ENCODE peak calls at places on chromosome 11, in four cellular contexts. Y is fibroblast of mammary gland, Z is GM10248, D is HFFc6. O is an unnamed sample.

GRCh38 chr11:65558785-65559509 is 788 bp upstream of the LTBP3 start:
- DNase-seq in Y (no peak), Z (no peak), D (no peak), O (no peak)

GRCh38 chr11:76524919-76525318 is 80.1 kb downstream of the EMSY start:
- DNase-seq in Y (peak), Z (no peak), D (peak), O (no peak)

GRCh38 chr11:33633251-33634003 is 67.2 kb downstream of the C11orf91 start:
- DNase-seq in Y (peak), Z (no peak), D (peak), O (no peak)

GRCh38 chr11:26730711-26731460 is 9.0 kb upstream of the SLC5A12 start:
- DNase-seq in Y (peak), Z (no peak), D (peak), O (no peak)

GRCh38 chr11:129191649-129192048 is 476 bp downstream of the ARHGAP32 start:
- DNase-seq in Y (no peak), Z (no peak), D (no peak), O (no peak)

GRCh38 chr11:58958500-58958899 is 19.2 kb downstream of the GLYATL1 start:
- DNase-seq in Y (peak), Z (peak), D (no peak), O (no peak)

GRCh38 chr11:76694664-76695063 is 24.1 kb upstream of the LRRC32 start:
- DNase-seq in Y (peak), Z (no peak), D (peak), O (no peak)

GRCh38 chr11:115916596-115916995 is 412.4 kb upstream of the CADM1 start:
- DNase-seq in Y (no peak), Z (no peak), D (no peak), O (no peak)

GRCh38 chr11:66878554-66878953 is 21.7 kb downstream of the LRFN4 start:
- DNase-seq in Y (no peak), Z (no peak), D (no peak), O (no peak)

GRCh38 chr11:72534859-72535547 is 100.7 kb upstream of the CLPB start:
- DNase-seq in Y (no peak), Z (no peak), D (peak), O (no peak)

GRCh38 chr11:124676386-124676785 is 2.7 kb downstream of the SPA17 start:
- DNase-seq in Y (peak), Z (no peak), D (peak), O (no peak)

GRCh38 chr11:78926633-78927347 is 352.1 kb upstream of the NARS2 start:
- DNase-seq in Y (no peak), Z (no peak), D (peak), O (no peak)

GRCh38 chr11:44842219-44842618 is 108.5 kb downstream of the TP53I11 start:
- DNase-seq in Y (peak), Z (no peak), D (peak), O (no peak)

GRCh38 chr11:61115498-61116224 is 13.4 kb downstream of the CD5 start:
- DNase-seq in Y (no peak), Z (no peak), D (no peak), O (no peak)

GRCh38 chr11:134244593-134244992 is 8.6 kb downstream of the THYN1 start:
- DNase-seq in Y (peak), Z (peak), D (peak), O (no peak)

GRCh38 chr11:117391181-117391580 is 63.5 kb downstream of the CEP164 start:
- DNase-seq in Y (no peak), Z (no peak), D (no peak), O (no peak)

GRCh38 chr11:76577199-76577920 is 93.2 kb downstream of the LRRC32 start:
- DNase-seq in Y (no peak), Z (no peak), D (peak), O (no peak)

GRCh38 chr11:24239016-24239720 is 257.7 kb upstream of the LUZP2 start:
- DNase-seq in Y (peak), Z (no peak), D (peak), O (no peak)

GRCh38 chr11:124108158-124108557 is 7.1 kb upstream of the VWA5A start:
- DNase-seq in Y (peak), Z (peak), D (no peak), O (no peak)

GRCh38 chr11:128757235-128757711 is 63.4 kb downstream of the FLI1 start:
- DNase-seq in Y (peak), Z (peak), D (peak), O (no peak)

GRCh38 chr11:64004590-64004984 is 18.3 kb downstream of the OTUB1 start:
- DNase-seq in Y (peak), Z (no peak), D (no peak), O (no peak)

GRCh38 chr11:106446961-106447360 is 369.5 kb downstream of the AASDHPPT start:
- DNase-seq in Y (no peak), Z (no peak), D (no peak), O (no peak)

GRCh38 chr11:76802621-76803020 is 19.5 kb downstream of the TSKU start:
- DNase-seq in Y (no peak), Z (no peak), D (no peak), O (no peak)

GRCh38 chr11:77821349-77821851 is 456 bp downstream of the AAMDC start:
- DNase-seq in Y (peak), Z (peak), D (peak), O (no peak)

GRCh38 chr11:1931791-1932480 is 12.4 kb downstream of the TNNT3 start:
- DNase-seq in Y (no peak), Z (no peak), D (no peak), O (no peak)

GRCh38 chr11:2742611-2743426 is 43.0 kb upstream of the KCNQ1OT1 start:
- DNase-seq in Y (no peak), Z (no peak), D (no peak), O (no peak)

GRCh38 chr11:65291613-65292012 is 23.1 kb upstream of the CDC42EP2 start:
- DNase-seq in Y (peak), Z (no peak), D (peak), O (no peak)

GRCh38 chr11:121557348-121557747 is 104.6 kb upstream of the SORL1-AS1 start:
- DNase-seq in Y (peak), Z (peak), D (no peak), O (no peak)

GRCh38 chr11:72741429-72741833 is 10.8 kb downstream of the ARAP1 start:
- DNase-seq in Y (no peak), Z (no peak), D (no peak), O (no peak)

GRCh38 chr11:127624455-127624854 is 623.9 kb upstream of the KIRREL3 start:
- DNase-seq in Y (no peak), Z (no peak), D (no peak), O (no peak)

GRCh38 chr11:116930177-116930576 is 92.8 kb upstream of the APOA1 start:
- DNase-seq in Y (peak), Z (peak), D (no peak), O (no peak)

GRCh38 chr11:127632971-127633680 is 632.6 kb upstream of the KIRREL3 start:
- DNase-seq in Y (no peak), Z (no peak), D (no peak), O (no peak)

GRCh38 chr11:68377389-68377795 is 65.0 kb downstream of the LRP5 start:
- DNase-seq in Y (no peak), Z (no peak), D (no peak), O (no peak)

GRCh38 chr11:26950260-26950719 is 43.6 kb upstream of the FIBIN start:
- DNase-seq in Y (peak), Z (no peak), D (peak), O (no peak)

GRCh38 chr11:70456921-70457532 is 58.7 kb downstream of the CTTN start:
- DNase-seq in Y (peak), Z (no peak), D (peak), O (no peak)

GRCh38 chr11:123654566-123655081 is at the start of gene SCN3B:
- DNase-seq in Y (peak), Z (peak), D (no peak), O (no peak)

GRCh38 chr11:73178092-73178539 is 36.0 kb upstream of the FCHSD2 start:
- DNase-seq in Y (peak), Z (peak), D (peak), O (peak)

GRCh38 chr11:304915-305833 is 2.4 kb upstream of the IFITM2 start:
- DNase-seq in Y (peak), Z (peak), D (peak), O (peak)

GRCh38 chr11:69374110-69374981 is 80.4 kb downstream of the MYEOV start:
- DNase-seq in Y (no peak), Z (no peak), D (no peak), O (peak)

GRCh38 chr11:46267930-46268329 is 9.5 kb upstream of the CREB3L1 start:
- DNase-seq in Y (no peak), Z (no peak), D (no peak), O (no peak)

GRCh38 chr11:46264976-46265375 is 12.5 kb upstream of the CREB3L1 start:
- DNase-seq in Y (no peak), Z (no peak), D (no peak), O (no peak)

GRCh38 chr11:46264030-46264429 is 13.4 kb upstream of the CREB3L1 start:
- DNase-seq in Y (no peak), Z (no peak), D (no peak), O (no peak)

GRCh38 chr11:46263120-46263519 is 14.3 kb upstream of the CREB3L1 start:
- DNase-seq in Y (no peak), Z (no peak), D (no peak), O (no peak)

GRCh38 chr11:46265764-46266163 is 11.7 kb upstream of the CREB3L1 start:
- DNase-seq in Y (no peak), Z (no peak), D (no peak), O (no peak)
- TF ChIP-seq CTCF in Y (no peak), Z (no peak), D (no peak), O (no peak)

GRCh38 chr11:17822021-17822781 is 87.6 kb downstream of the KCNC1 start:
- DNase-seq in Y (peak), Z (no peak), D (peak), O (no peak)

GRCh38 chr11:17828311-17828751 is 93.8 kb downstream of the KCNC1 start:
- DNase-seq in Y (peak), Z (no peak), D (peak), O (no peak)

GRCh38 chr11:17831228-17831627 is 96.6 kb downstream of the KCNC1 start:
- DNase-seq in Y (no peak), Z (no peak), D (no peak), O (no peak)

GRCh38 chr11:17831883-17832282 is 97.3 kb downstream of the KCNC1 start:
- DNase-seq in Y (no peak), Z (no peak), D (no peak), O (no peak)

DNA sequence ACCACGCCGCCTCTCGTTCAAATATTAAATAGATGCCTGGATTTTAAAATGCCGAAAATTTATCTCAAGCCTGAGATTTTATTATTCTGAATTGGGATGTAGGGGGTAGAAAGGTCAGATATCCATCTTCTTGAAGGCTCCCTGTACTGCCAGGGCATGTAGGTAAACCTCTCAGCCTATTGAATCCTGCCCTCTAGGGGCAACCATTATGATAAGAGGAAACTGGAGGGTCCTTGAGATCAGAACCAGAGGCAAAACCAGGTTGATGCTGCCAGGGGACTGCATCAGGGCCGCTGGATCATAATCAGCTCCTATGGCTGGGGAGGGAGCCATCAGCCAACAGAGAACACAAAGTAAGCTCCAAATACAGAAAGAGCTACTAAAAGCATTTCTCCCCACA is 92.4 kb downstream of the KCNC1 start:
- DNase-seq in Y (no peak), Z (no peak), D (no peak), O (no peak)
- TF ChIP-seq CTCF in Y (peak), Z (no peak), D (peak), O (no peak)

DNA sequence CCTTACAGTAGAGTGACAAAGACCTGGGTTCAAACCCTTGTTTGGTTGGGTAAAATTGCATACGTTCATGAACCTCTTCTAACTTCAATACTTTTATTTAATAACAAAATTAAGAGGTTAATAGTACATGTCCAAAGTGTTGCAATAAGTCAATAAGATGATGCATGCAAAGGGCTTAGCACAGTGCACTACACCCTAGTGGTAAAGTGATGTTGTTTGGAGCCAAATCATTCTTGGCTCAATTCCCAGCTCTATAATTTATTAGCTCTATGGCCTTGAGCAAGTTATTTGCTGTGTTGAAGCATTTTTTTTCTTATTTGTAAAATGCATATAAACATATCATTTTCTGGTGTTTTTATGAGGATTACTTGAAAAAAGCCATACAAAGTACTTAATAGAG is 945.3 kb downstream of the LRRC4C start:
- DNase-seq in Y (peak), Z (no peak), D (peak), O (no peak)
- TF ChIP-seq CTCF in Y (no peak), Z (no peak), D (no peak), O (no peak)

DNA sequence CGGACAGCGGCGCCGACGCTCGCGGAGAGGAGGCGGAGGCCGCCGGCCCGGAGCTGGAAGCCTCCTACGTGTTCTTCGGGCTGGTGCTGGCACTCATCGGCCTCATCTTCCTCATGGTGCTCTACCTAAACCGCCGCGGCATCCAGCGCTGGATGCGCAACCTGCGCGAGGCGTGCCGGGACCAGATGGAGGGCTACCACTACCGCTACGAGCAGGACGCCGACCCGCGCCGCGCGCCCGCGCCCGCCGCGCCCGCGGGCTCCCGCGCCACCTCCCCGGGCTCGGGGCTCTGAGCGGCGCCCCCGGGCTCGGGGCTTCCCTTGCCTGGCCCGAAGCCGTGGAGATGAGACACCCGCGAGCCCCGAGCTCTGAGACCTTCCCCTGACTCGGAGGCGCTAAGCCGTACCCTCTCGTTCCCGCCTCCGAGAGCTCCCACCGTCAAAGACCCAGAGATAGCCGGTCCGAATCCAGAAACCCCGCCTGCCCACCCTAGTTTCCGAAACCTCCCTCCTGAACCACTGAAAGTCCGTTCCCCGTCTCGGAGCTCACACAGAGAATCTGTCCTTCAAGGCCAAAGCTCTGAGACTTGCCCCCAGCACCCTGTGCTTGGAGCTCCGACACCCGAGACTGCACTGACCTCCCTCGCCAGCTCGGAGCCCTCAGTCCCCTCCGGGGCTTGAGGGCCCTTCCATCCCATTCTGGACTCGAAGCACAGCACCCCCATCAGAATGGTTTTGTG is 1.5 kb downstream of the TPBGL start:
- DNase-seq in Y (no peak), Z (no peak), D (no peak), O (no peak)
- TF ChIP-seq CTCF in Y (no peak), Z (no peak), D (peak), O (no peak)

GRCh38 chr11:132311703-132312102 is 941.3 kb downstream of the NTM start:
- DNase-seq in Y (no peak), Z (no peak), D (no peak), O (no peak)

GRCh38 chr11:132307309-132308020 is 937.0 kb downstream of the NTM start:
- DNase-seq in Y (no peak), Z (no peak), D (no peak), O (no peak)

GRCh38 chr11:132312161-132312560 is 941.7 kb downstream of the NTM start:
- DNase-seq in Y (peak), Z (no peak), D (peak), O (no peak)

GRCh38 chr11:132310390-132311375 is 940.3 kb downstream of the NTM start:
- DNase-seq in Y (no peak), Z (peak), D (no peak), O (no peak)

DNA sequence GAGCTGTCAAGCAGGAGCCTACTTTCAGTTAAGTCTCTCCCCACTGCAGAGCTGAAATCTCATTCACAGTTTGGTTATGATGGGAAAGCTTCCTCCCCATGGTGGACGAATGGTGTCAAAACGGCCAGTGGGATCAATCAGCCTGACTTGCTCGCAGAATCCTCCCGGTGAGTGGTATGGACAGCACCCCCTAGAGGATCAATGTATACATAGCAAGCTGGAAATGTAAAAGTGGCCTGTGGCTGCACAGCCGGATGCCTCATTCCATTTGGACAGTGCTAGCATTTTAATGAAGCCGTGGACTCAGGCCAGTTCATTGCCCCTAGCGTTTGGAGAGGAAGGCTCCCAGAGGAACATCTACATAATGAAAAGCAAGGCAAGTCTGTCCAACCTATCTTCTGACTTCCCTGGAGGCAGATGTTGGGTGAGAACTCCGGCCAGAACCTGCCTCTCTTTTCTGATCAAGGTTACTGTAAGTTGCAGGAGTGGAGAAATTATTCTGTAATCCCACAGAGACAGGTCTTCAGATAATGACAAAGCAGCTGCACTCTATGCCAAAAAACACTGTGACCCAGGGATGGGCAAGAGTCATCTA is 942.3 kb downstream of the NTM start:
- DNase-seq in Y (peak), Z (peak), D (peak), O (no peak)
- TF ChIP-seq CTCF in Y (peak), Z (peak), D (peak), O (no peak)

GRCh38 chr11:11034476-11034875 is 176.6 kb upstream of the ZBED5 start:
- DNase-seq in Y (no peak), Z (no peak), D (no peak), O (no peak)

GRCh38 chr11:11035331-11035730 is 177.5 kb upstream of the ZBED5 start:
- DNase-seq in Y (no peak), Z (no peak), D (no peak), O (no peak)

GRCh38 chr11:11038339-11039248 is 180.7 kb upstream of the ZBED5 start:
- DNase-seq in Y (no peak), Z (no peak), D (no peak), O (no peak)

GRCh38 chr11:11037162-11037732 is 179.4 kb upstream of the ZBED5 start:
- DNase-seq in Y (no peak), Z (no peak), D (no peak), O (no peak)

DNA sequence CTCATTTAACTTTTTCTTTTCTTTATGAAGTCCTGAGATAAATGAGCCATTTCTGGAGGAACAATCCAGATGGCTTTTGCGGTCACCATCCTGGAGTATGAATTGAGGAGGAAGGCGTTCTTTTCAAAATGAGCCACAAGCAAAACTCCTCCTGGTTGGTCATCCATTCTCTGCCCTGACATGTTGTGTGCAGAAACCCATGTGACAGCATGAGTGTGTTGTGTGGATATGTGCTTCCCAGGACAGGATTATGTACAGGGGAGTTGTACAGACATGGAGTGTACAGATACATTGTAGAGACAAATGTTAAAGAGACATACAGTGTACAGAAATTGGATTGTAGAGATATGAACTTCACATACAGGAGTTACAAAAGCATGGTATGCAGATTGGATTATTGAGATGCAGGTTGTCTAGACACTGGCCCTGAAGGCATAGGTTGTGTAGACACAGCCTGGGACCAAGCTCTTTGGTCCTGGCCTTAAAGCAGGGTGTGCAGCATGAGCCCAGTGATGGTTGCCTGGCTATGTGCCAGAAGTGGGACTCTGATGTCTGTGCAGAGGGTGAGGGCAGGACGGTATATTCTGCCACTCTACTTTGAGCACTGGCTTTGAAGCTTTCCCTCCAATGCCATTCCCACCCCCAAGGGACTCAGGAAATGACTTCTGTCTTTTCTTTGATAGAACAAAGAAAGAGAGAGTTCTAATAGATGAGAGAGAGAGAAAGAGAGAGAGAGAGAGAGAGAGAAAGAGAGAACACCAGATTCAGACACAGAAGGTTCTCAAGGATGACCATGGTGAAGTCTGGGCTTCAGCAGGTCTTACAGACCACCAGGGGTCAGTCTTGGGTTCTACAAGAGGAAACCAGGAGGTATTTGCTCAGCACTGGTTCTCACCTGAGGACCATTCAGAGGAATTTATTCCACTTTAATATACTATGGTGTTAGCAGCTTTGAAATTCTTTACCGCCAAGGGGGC is 178.6 kb upstream of the ZBED5 start:
- DNase-seq in Y (peak), Z (peak), D (peak), O (no peak)
- TF ChIP-seq CTCF in Y (peak), Z (peak), D (peak), O (no peak)

GRCh38 chr11:32586576-32587190 is 3.1 kb downstream of the EIF3M start:
- DNase-seq in Y (peak), Z (no peak), D (peak), O (no peak)
- TF ChIP-seq CTCF in Y (peak), Z (peak), D (peak), O (no peak)

O was measured in omental fat pad.